ENCODE peak calls at places on chromosomes 5 and 9, in ten cellular contexts. P is stimulated activated CD8-positive, alpha-beta memory T cell treated with anti-CD3 and anti-CD28 coated beads, Interleukin-15, amount 100 ng/mL, for 1 hour; W is iPS DF 19.7; M is stimulated activated naive CD8-positive, alpha-beta T cell treated with anti-CD3 and anti-CD28 coated beads, Interleukin-15, Interleukin-2, amounts not matched to agents 100 U/mL and 50 U/mL, for 24 hours; R is T-helper 22 cell; F is tibial nerve; E is RKO; C is activated T-cell treated with anti-CD3 and anti-CD28 coated beads for 1 hour; Z is hippocampal formation; S is EL. H is an unnamed sample.

GRCh38 chr5:173395933-173396308 is 67.7 kb upstream of the STC2 start:
- DNase-seq in P (no peak), W (no peak), M (no peak), R (no peak), F (no peak), E (no peak), C (no peak), Z (no peak), S (no peak), H (no peak)

GRCh38 chr5:178314066-178314660 is 81.6 kb upstream of the PHYKPL start:
- DNase-seq in P (no peak), W (no peak), M (no peak), R (no peak), F (no peak), E (no peak), C (no peak), Z (no peak), S (no peak), H (no peak)

GRCh38 chr9:16964228-16964627 is 93.8 kb upstream of the BNC2 start:
- DNase-seq in P (no peak), W (no peak), M (no peak), R (no peak), F (no peak), E (peak; percentile 68), C (no peak), Z (no peak), S (peak; percentile 98), H (no peak)

GRCh38 chr9:87714819-87715218 is 11.1 kb upstream of the CTSL start:
- DNase-seq in P (no peak), W (no peak), M (no peak), R (no peak), F (no peak), E (peak; percentile 53), C (no peak), Z (peak; percentile 26), S (peak; percentile 77), H (no peak)

GRCh38 chr5:15137414-15137813 is 265.8 kb upstream of the ANKH start:
- DNase-seq in P (no peak), W (no peak), M (no peak), R (no peak), F (no peak), E (no peak), C (no peak), Z (no peak), S (no peak), H (no peak)

GRCh38 chr5:173869316-173869715 is 18.8 kb upstream of the CPEB4 start:
- DNase-seq in P (no peak), W (no peak), M (no peak), R (no peak), F (no peak), E (no peak), C (no peak), Z (peak; percentile 72), S (no peak), H (no peak)

GRCh38 chr5:146828385-146828784 is 50.2 kb downstream of the PPP2R2B start:
- DNase-seq in P (no peak), W (no peak), M (no peak), R (no peak), F (no peak), E (no peak), C (no peak), Z (no peak), S (peak; percentile 14), H (no peak)

GRCh38 chr5:56481147-56481997 is 248.2 kb upstream of the ANKRD55 start:
- DNase-seq in P (no peak), W (no peak), M (peak; percentile 30), R (peak; percentile 27), F (no peak), E (peak; percentile 42), C (peak; percentile 22), Z (peak; percentile 11), S (peak; percentile 55), H (peak; percentile 68)

GRCh38 chr5:101829255-101829654 is 466.8 kb downstream of the SLCO4C1 start:
- DNase-seq in P (no peak), W (no peak), M (no peak), R (no peak), F (no peak), E (no peak), C (no peak), Z (no peak), S (no peak), H (no peak)

GRCh38 chr5:14920121-14920520 is 48.5 kb upstream of the ANKH start:
- DNase-seq in P (no peak), W (no peak), M (no peak), R (no peak), F (no peak), E (no peak), C (no peak), Z (no peak), S (no peak), H (no peak)

GRCh38 chr9:99023831-99024230 is 80.1 kb downstream of the COL15A1 start:
- DNase-seq in P (no peak), W (no peak), M (no peak), R (no peak), F (peak; percentile 39), E (no peak), C (no peak), Z (no peak), S (peak; percentile 62), H (no peak)

GRCh38 chr9:88651682-88652633 is 117.0 kb downstream of the NXNL2 start:
- DNase-seq in P (no peak), W (no peak), M (no peak), R (no peak), F (peak; percentile 83), E (peak; percentile 84), C (no peak), Z (peak; percentile 20), S (peak; percentile 99), H (no peak)

GRCh38 chr9:5625916-5626315 is 3.0 kb upstream of the RIC1 start:
- DNase-seq in P (no peak), W (no peak), M (no peak), R (no peak), F (no peak), E (no peak), C (no peak), Z (no peak), S (no peak), H (no peak)

GRCh38 chr9:35666045-35666444 is 1.1 kb upstream of the ARHGEF39 start:
- DNase-seq in P (no peak), W (no peak), M (no peak), R (no peak), F (no peak), E (no peak), C (no peak), Z (no peak), S (peak; percentile 72), H (no peak)

GRCh38 chr5:81803812-81804211 is 52.9 kb upstream of the SSBP2 start:
- DNase-seq in P (no peak), W (no peak), M (no peak), R (no peak), F (no peak), E (no peak), C (no peak), Z (no peak), S (no peak), H (no peak)

GRCh38 chr5:28399211-28399610 is 1360.8 kb upstream of the CDH9 start:
- DNase-seq in P (no peak), W (no peak), M (no peak), R (no peak), F (no peak), E (no peak), C (no peak), Z (no peak), S (no peak), H (no peak)

GRCh38 chr5:172505840-172506638 is 51.7 kb upstream of the SH3PXD2B start:
- DNase-seq in P (no peak), W (no peak), M (no peak), R (no peak), F (no peak), E (no peak), C (no peak), Z (no peak), S (no peak), H (no peak)

GRCh38 chr9:92159058-92159457 is 43.8 kb upstream of the SPTLC1 start:
- DNase-seq in P (no peak), W (no peak), M (no peak), R (no peak), F (no peak), E (no peak), C (no peak), Z (no peak), S (no peak), H (no peak)

GRCh38 chr5:38154615-38155204 is 103.6 kb upstream of the EGFLAM start:
- DNase-seq in P (no peak), W (no peak), M (no peak), R (no peak), F (no peak), E (no peak), C (no peak), Z (no peak), S (no peak), H (no peak)

GRCh38 chr5:42057254-42057690 is 132.2 kb downstream of the FBXO4 start:
- DNase-seq in P (peak; percentile 27), W (peak; percentile 28), M (peak; percentile 56), R (no peak), F (no peak), E (peak; percentile 62), C (peak; percentile 37), Z (peak; percentile 13), S (peak; percentile 41), H (peak; percentile 50)

GRCh38 chr5:178360231-178360925 is 127.8 kb upstream of the PHYKPL start:
- DNase-seq in P (no peak), W (no peak), M (no peak), R (no peak), F (no peak), E (no peak), C (no peak), Z (no peak), S (no peak), H (no peak)

GRCh38 chr9:86281577-86282076 is 711 bp downstream of the ISCA1 start:
- DNase-seq in P (no peak), W (no peak), M (no peak), R (no peak), F (no peak), E (peak; percentile 63), C (no peak), Z (no peak), S (no peak), H (no peak)

GRCh38 chr9:108142504-108143201 is 653.1 kb upstream of the KLF4 start:
- DNase-seq in P (no peak), W (no peak), M (no peak), R (no peak), F (peak; percentile 76), E (no peak), C (no peak), Z (peak; percentile 68), S (peak; percentile 72), H (no peak)

GRCh38 chr9:133768371-133768858 is 30.3 kb upstream of the SARDH start:
- DNase-seq in P (no peak), W (no peak), M (no peak), R (no peak), F (no peak), E (no peak), C (no peak), Z (no peak), S (no peak), H (no peak)

GRCh38 chr5:116740771-116741170 is 166.1 kb upstream of the SEMA6A start:
- DNase-seq in P (no peak), W (no peak), M (no peak), R (no peak), F (no peak), E (no peak), C (no peak), Z (no peak), S (no peak), H (no peak)

GRCh38 chr9:37215456-37216229 is 95.3 kb downstream of the ZCCHC7 start:
- DNase-seq in P (no peak), W (no peak), M (no peak), R (no peak), F (no peak), E (peak; percentile 18), C (no peak), Z (no peak), S (peak; percentile 48), H (no peak)

GRCh38 chr5:82917584-82917983 is 159.6 kb downstream of the TMEM167A start:
- DNase-seq in P (no peak), W (no peak), M (no peak), R (no peak), F (no peak), E (no peak), C (no peak), Z (no peak), S (no peak), H (no peak)

GRCh38 chr5:126460977-126461376 is 37.8 kb downstream of the GRAMD2B start:
- DNase-seq in P (no peak), W (no peak), M (no peak), R (no peak), F (no peak), E (no peak), C (no peak), Z (no peak), S (no peak), H (no peak)

H was measured in memory B cell.